ENCODE peak calls at places on chromosomes 7 and 10, in nine cellular contexts. S is AG10803; G is AG09319; J is HuH-7.5; V is left cardiac atrium; K is NCI-H345; M is activated naive CD4-positive, alpha-beta T cell treated with anti-CD3 and anti-CD28 coated beads, Interleukin-2, amount 10 ng/mL, durations not matched to agents 7 days and 5 days; T is CD8-positive, alpha-beta memory T cell; H is ascending aorta. W is an unnamed sample.

GRCh38 chr7:18530224-18531179 is 35.0 kb downstream of the HDAC9 start:
- DNase-seq in H (no peak), K (no peak), S (no peak), M (no peak), V (no peak), G (no peak), J (no peak), T (no peak), W (no peak)

GRCh38 chr7:1537631-1538412 is 7.3 kb downstream of the MAFK start:
- DNase-seq in M (no peak), S (peak), K (no peak), G (peak), H (peak), V (peak), J (no peak), T (no peak), W (peak)

GRCh38 chr7:98230746-98231471 is 19.7 kb downstream of the BHLHA15 start:
- DNase-seq in T (no peak), H (no peak), S (no peak), J (no peak), M (no peak), G (no peak), V (no peak), K (no peak), W (no peak)

GRCh38 chr10:124083047-124083739 is 10.2 kb downstream of the CHST15 start:
- DNase-seq in J (no peak), G (no peak), K (no peak), S (no peak), T (no peak), V (no peak), M (no peak), H (no peak), W (no peak)

GRCh38 chr10:119429771-119430170 is 112.7 kb downstream of the RGS10 start:
- DNase-seq in V (no peak), J (no peak), G (no peak), S (no peak), K (no peak), H (no peak), T (no peak), M (no peak), W (no peak)

GRCh38 chr7:103447073-103447960 is 1.3 kb upstream of the SLC26A5 start:
- DNase-seq in S (peak), G (peak), V (no peak), J (peak), K (peak), T (no peak), M (peak), H (no peak), W (peak)

GRCh38 chr10:33335800-33336605 is 1.5 kb upstream of the NRP1 start:
- DNase-seq in M (no peak), G (no peak), V (peak), S (peak), T (no peak), H (peak), K (no peak), J (peak), W (peak)

GRCh38 chr10:63521389-63522128 is at the start of gene REEP3:
- DNase-seq in J (peak), G (peak), T (peak), M (peak), H (peak), S (peak), K (peak), V (peak), W (peak)

GRCh38 chr7:158760936-158761335 is 56.3 kb upstream of the NCAPG2 start:
- DNase-seq in T (no peak), J (no peak), G (no peak), H (no peak), V (no peak), S (no peak), M (no peak), K (no peak), W (no peak)

GRCh38 chr10:31028076-31028475 is 3.6 kb downstream of the ZNF438 start:
- DNase-seq in G (no peak), M (no peak), T (no peak), J (no peak), H (no peak), V (no peak), K (no peak), S (peak), W (peak)

GRCh38 chr7:38335490-38336135 is 62.2 kb upstream of the TARP start:
- DNase-seq in T (peak), S (peak), M (peak), K (peak), V (peak), G (peak), J (peak), H (peak), W (peak)

GRCh38 chr10:124740374-124741280 is 3.6 kb downstream of the FAM53B start:
- DNase-seq in H (peak), S (peak), T (no peak), G (no peak), J (no peak), K (no peak), V (peak), M (no peak), W (peak)

GRCh38 chr7:96093435-96093834 is 228.5 kb downstream of the SLC25A13 start:
- DNase-seq in S (peak), H (no peak), T (no peak), J (no peak), M (no peak), K (no peak), V (no peak), G (peak), W (peak)

GRCh38 chr7:135795846-135796570 is 47.4 kb upstream of the FAM180A start:
- DNase-seq in M (no peak), G (no peak), J (no peak), S (peak), K (no peak), V (no peak), H (no peak), T (no peak), W (no peak)

GRCh38 chr7:107078517-107078966 is 34.0 kb downstream of the PRKAR2B start:
- DNase-seq in K (peak), M (no peak), S (peak), H (no peak), T (no peak), J (no peak), V (peak), G (no peak), W (peak)

GRCh38 chr7:118372530-118372929 is 148.0 kb downstream of the ANKRD7 start:
- DNase-seq in M (no peak), G (no peak), H (no peak), V (no peak), K (no peak), J (no peak), T (no peak), S (no peak), W (peak)

GRCh38 chr10:71693377-71693776 is 26.2 kb downstream of the C10orf105 start:
- DNase-seq in K (no peak), M (no peak), T (no peak), V (no peak), H (no peak), J (no peak), S (no peak), G (no peak), W (peak)

GRCh38 chr7:108307246-108307982 is 148.8 kb downstream of the NRCAM start:
- DNase-seq in H (no peak), J (no peak), S (no peak), T (no peak), M (no peak), G (no peak), K (peak), V (no peak), W (no peak)

GRCh38 chr10:116241025-116241424 is 32.0 kb downstream of the GFRA1 start:
- DNase-seq in S (peak), J (no peak), V (no peak), K (no peak), M (no peak), G (no peak), T (no peak), H (no peak), W (no peak)

GRCh38 chr7:106270122-106270977 is 14.4 kb downstream of the NAMPT start:
- DNase-seq in M (no peak), K (no peak), S (no peak), J (no peak), G (no peak), H (no peak), V (no peak), T (no peak), W (no peak)

GRCh38 chr7:130273863-130274262 is 7.2 kb downstream of the CPA2 start:
- DNase-seq in T (no peak), V (no peak), H (no peak), S (peak), K (no peak), G (peak), J (no peak), M (no peak), W (peak)

GRCh38 chr10:63603709-63604445 is 82.7 kb downstream of the REEP3 start:
- DNase-seq in G (no peak), M (no peak), K (no peak), J (no peak), S (peak), T (no peak), V (no peak), H (no peak), W (no peak)

GRCh38 chr7:152341039-152341913 is 94.5 kb downstream of the KMT2C start:
- DNase-seq in G (peak), V (no peak), H (no peak), J (peak), M (no peak), S (peak), T (no peak), K (no peak), W (peak)

GRCh38 chr7:142670504-142670903 is 78.8 kb upstream of the PRSS1 start:
- DNase-seq in S (no peak), M (no peak), K (no peak), J (no peak), V (no peak), G (no peak), T (no peak), H (no peak), W (no peak)

GRCh38 chr10:61475449-61475873 is 22.3 kb upstream of the TMEM26 start:
- DNase-seq in V (no peak), S (peak), G (no peak), J (no peak), K (no peak), H (no peak), T (no peak), M (no peak), W (peak)

GRCh38 chr7:27046854-27047549 is 48.8 kb downstream of the HOXA1 start:
- DNase-seq in G (no peak), J (no peak), S (peak), T (no peak), H (no peak), M (no peak), V (no peak), K (no peak), W (peak)

GRCh38 chr7:150716939-150717338 is 526 bp downstream of the GIMAP1 start:
- DNase-seq in V (no peak), M (no peak), J (no peak), H (no peak), S (no peak), K (no peak), G (no peak), T (no peak), W (no peak)

W was measured in GM23248.